ENCODE peak calls at places on chromosomes 12 and 14, in six cellular contexts. T is IMR-90; W is RWPE1; X is colonic mucosa; I is NB4; Q is CD8-positive, alpha-beta T cell. B is an unnamed sample.

GRCh38 chr12:15629761-15630160 is 159.4 kb downstream of the EPS8 start:
- DNase-seq in I (no peak), X (no peak), W (peak; percentile 4), Q (no peak), T (peak; percentile 69), B (no peak)

GRCh38 chr12:104546575-104546974 is 89.8 kb downstream of the CHST11 start:
- DNase-seq in Q (no peak), W (peak; percentile 8), I (peak; percentile 84), T (no peak), X (no peak), B (peak; percentile 62)

GRCh38 chr12:29223431-29223830 is 74.4 kb downstream of the FAR2 start:
- DNase-seq in W (no peak), X (no peak), T (no peak), I (peak; percentile 84), Q (no peak), B (no peak)

GRCh38 chr12:120994589-120995337 is 16.4 kb downstream of the HNF1A start:
- DNase-seq in I (no peak), T (no peak), X (no peak), W (no peak), Q (no peak), B (no peak)

GRCh38 chr12:32893008-32893407 is 3.6 kb downstream of the PKP2 start:
- DNase-seq in W (no peak), I (no peak), T (no peak), Q (no peak), X (no peak), B (no peak)

GRCh38 chr14:100488057-100488456 is 99.2 kb downstream of the BEGAIN start:
- DNase-seq in W (no peak), T (no peak), Q (no peak), I (no peak), X (no peak), B (no peak)

GRCh38 chr12:15754233-15754632 is 35.0 kb downstream of the EPS8 start:
- DNase-seq in X (no peak), Q (no peak), T (peak; percentile 65), I (no peak), W (no peak), B (no peak)

GRCh38 chr14:106210650-106211049 is 684.3 kb downstream of the TMEM121 start:
- DNase-seq in I (peak; percentile 5), X (no peak), W (no peak), T (no peak), Q (no peak), B (no peak)

GRCh38 chr14:69882086-69882864 is 3.1 kb downstream of the SMOC1 start:
- DNase-seq in I (no peak), X (no peak), T (no peak), Q (no peak), W (no peak), B (no peak)

GRCh38 chr12:105986779-105987686 is 151.7 kb downstream of the NUAK1 start:
- DNase-seq in I (no peak), Q (no peak), W (no peak), T (peak; percentile 95), X (no peak), B (peak; percentile 44)

GRCh38 chr14:94632305-94632590 is 20.1 kb downstream of the SERPINA3 start:
- DNase-seq in Q (no peak), W (no peak), T (no peak), X (no peak), I (no peak), B (no peak)

GRCh38 chr14:94388027-94388895 is at the start of gene SERPINA1:
- DNase-seq in T (peak; percentile 44), I (no peak), X (no peak), Q (no peak), W (peak; percentile 74), B (no peak)

GRCh38 chr12:7344831-7345230 is 41.0 kb downstream of the ACSM4 start:
- DNase-seq in I (peak; percentile 25), Q (no peak), T (no peak), X (no peak), W (no peak), B (no peak)

GRCh38 chr14:23660290-23661226 is 24.4 kb downstream of the DHRS2 start:
- DNase-seq in I (no peak), W (no peak), T (no peak), X (no peak), Q (peak; percentile 9), B (no peak)

GRCh38 chr12:129067482-129067881 is 214.2 kb downstream of the GLT1D1 start:
- DNase-seq in T (no peak), W (no peak), I (peak; percentile 22), X (no peak), Q (no peak), B (no peak)

GRCh38 chr12:65442418-65442817 is 163.9 kb downstream of the MSRB3 start:
- DNase-seq in W (no peak), T (no peak), I (no peak), Q (no peak), X (no peak), B (no peak)

GRCh38 chr14:71363961-71364360 is 456.7 kb downstream of the PCNX1 start:
- DNase-seq in W (no peak), T (peak; percentile 79), X (no peak), I (no peak), Q (no peak), B (no peak)

GRCh38 chr12:104167519-104168458 is 29.8 kb upstream of the NFYB start:
- DNase-seq in X (no peak), I (no peak), Q (no peak), W (no peak), T (no peak), B (no peak)

GRCh38 chr12:97513921-97514320 is 51.3 kb downstream of the RMST start:
- DNase-seq in I (no peak), T (no peak), Q (no peak), X (no peak), W (no peak), B (no peak)

GRCh38 chr14:101845496-101845895 is 84.0 kb downstream of the PPP2R5C start:
- DNase-seq in T (no peak), I (no peak), Q (no peak), W (no peak), X (no peak), B (no peak)

DNA sequence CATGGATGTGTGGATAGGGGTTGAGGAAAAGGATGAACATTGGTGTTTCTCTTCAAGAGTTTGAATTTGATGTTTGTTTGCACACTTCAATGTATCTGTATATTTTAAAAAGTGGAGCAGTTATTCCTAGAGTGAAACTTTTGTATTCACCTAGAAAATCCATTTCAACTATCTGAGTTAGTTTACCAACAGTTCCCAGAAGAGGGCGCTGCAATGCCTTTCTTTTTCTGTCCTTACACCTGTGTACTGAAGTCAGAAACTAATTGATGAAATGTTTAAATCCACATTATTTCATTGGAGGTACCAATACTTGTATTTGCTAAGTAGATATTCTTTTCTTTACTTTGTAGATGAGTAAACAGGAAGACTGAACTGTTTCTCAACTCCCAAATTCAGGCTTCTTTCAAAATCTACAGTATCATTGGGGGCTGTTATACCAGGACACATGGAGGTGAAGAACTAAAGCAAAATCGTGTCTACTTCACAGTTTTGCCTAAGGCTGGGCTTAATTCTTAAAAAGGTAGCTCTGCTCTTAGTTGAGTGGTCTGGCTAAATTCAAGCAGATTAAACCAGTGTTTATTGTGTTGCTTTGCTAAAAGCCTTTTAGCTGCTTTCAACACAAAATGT is 26.6 kb upstream of the KLRB1 start:
- DNase-seq in Q (peak; percentile 87), X (peak; percentile 75), T (peak; percentile 47), W (no peak), I (peak; percentile 71), B (no peak)
- TF ChIP-seq CTCF in Q (peak; percentile 93), X (peak; percentile 78), T (peak; percentile 87), W (peak; percentile 39), I (peak; percentile 35), B (peak; percentile 62)

GRCh38 chr14:30679032-30679431 is 56.9 kb downstream of the SCFD1 start:
- DNase-seq in T (no peak), Q (no peak), I (no peak), X (no peak), W (no peak), B (no peak)

GRCh38 chr14:30680036-30680435 is 57.9 kb downstream of the SCFD1 start:
- DNase-seq in T (no peak), W (no peak), X (no peak), Q (no peak), I (no peak), B (no peak)

GRCh38 chr14:30681752-30682355 is 59.7 kb downstream of the SCFD1 start:
- DNase-seq in X (no peak), Q (no peak), W (no peak), T (peak; percentile 14), I (peak; percentile 25), B (no peak)
- TF ChIP-seq CTCF in X (peak; percentile 22), Q (peak; percentile 36), W (peak; percentile 34), T (peak; percentile 39), I (peak; percentile 43), B (peak; percentile 35)

DNA sequence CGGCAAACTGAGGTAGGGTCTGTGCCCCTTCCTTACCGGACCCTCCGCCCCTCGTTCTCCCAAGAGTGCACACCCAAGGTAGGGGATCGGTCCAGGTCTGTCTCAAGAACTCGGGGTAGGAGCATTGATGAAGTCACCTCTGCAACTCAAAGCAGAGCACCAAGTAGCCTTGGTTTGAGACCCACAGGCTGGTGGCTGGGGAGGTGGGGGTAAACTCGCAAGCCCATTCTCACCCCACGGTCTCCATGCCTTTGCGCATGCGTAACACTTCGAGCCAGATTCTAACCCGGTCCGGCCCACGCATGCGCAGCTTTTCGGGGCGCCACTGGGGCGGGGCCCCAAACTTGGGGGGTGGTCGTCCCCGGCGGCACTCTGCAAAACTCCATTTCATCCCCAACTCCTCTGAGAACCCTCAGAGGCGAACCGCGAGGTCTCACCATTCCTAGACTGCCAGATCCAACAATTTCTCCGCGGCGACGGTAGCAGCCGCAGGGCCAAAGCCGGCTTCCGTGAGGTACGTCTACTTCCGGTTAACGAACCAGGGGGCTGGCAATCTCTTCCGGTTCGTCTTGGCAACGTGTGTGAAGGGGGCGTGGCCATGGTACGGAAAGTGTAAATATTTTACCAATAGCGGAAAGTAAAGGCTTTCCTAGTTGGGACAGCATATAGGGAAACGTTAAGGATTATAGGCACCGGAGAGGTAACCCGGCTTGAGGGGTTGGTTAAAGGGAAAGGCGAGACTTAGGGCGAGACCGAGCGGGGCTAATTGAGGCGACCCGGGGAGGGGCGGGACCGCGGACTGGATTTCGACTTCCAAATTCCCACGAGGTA is at the start of gene MCRS1:
- DNase-seq in X (peak; percentile 94), W (peak; percentile 98), Q (peak; percentile 91), T (peak; percentile 89), I (peak; percentile 95), B (peak; percentile 69)
- TF ChIP-seq CTCF in X (no peak), W (no peak), Q (no peak), T (no peak), I (no peak), B (no peak)

GRCh38 chr14:82855912-82856381 is 1322.3 kb upstream of the SEL1L start:
- DNase-seq in Q (no peak), T (peak; percentile 60), I (peak; percentile 40), W (no peak), X (no peak), B (peak; percentile 33)
- TF ChIP-seq CTCF in Q (no peak), T (peak; percentile 34), I (peak; percentile 45), W (no peak), X (no peak), B (peak; percentile 33)

GRCh38 chr12:80472912-80473500 is 29.0 kb downstream of the PTPRQ start:
- DNase-seq in T (peak; percentile 81), X (no peak), I (peak; percentile 56), W (peak; percentile 24), Q (no peak), B (no peak)
- TF ChIP-seq CTCF in T (peak; percentile 65), X (peak; percentile 17), I (peak; percentile 48), W (peak; percentile 59), Q (no peak), B (peak; percentile 34)

GRCh38 chr12:13597837-13598236 is 383.6 kb downstream of the GRIN2B start:
- DNase-seq in T (no peak), W (no peak), I (no peak), Q (no peak), X (no peak), B (no peak)
- TF ChIP-seq CTCF in T (no peak), W (no peak), I (no peak), Q (no peak), X (no peak), B (no peak)

B was measured in keratinocyte.